ENCODE peak calls at places on chromosomes 2 and 18, in five cellular contexts. B, S, P, V and L are unnamed samples.

GRCh38 chr18:8990276-8991031 is 112.0 kb upstream of the NDUFV2 start:
- DNase-seq in B (peak; percentile 97), S (peak; percentile 90), P (peak; percentile 78), V (no peak), L (no peak)

GRCh38 chr2:20728114-20728758 is 61.3 kb downstream of the GDF7 start:
- DNase-seq in B (peak; percentile 73), S (no peak), P (no peak), V (peak; percentile 45), L (no peak)

GRCh38 chr2:9149388-9149660 is 57.3 kb upstream of the ASAP2 start:
- DNase-seq in B (no peak), S (no peak), P (no peak), V (no peak), L (no peak)

GRCh38 chr2:238895901-238896600 is 48.2 kb downstream of the TWIST2 start:
- DNase-seq in B (no peak), S (peak; percentile 21), P (no peak), V (peak; percentile 55), L (no peak)

GRCh38 chr2:66414896-66415295 is 20.0 kb upstream of the MEIS1 start:
- DNase-seq in B (no peak), S (no peak), P (no peak), V (no peak), L (no peak)

GRCh38 chr2:131016826-131017596 is 76.2 kb downstream of the FAM168B start:
- DNase-seq in B (no peak), S (no peak), P (no peak), V (peak; percentile 35), L (no peak)

GRCh38 chr2:237859533-237860272 is at the start of gene RAMP1:
- DNase-seq in B (no peak), S (peak; percentile 66), P (peak; percentile 57), V (no peak), L (no peak)

GRCh38 chr2:173858297-173858731 is 106.9 kb downstream of the SP3 start:
- DNase-seq in B (no peak), S (no peak), P (no peak), V (no peak), L (no peak)

GRCh38 chr18:29078272-29078671 is 901.3 kb upstream of the CDH2 start:
- DNase-seq in B (no peak), S (no peak), P (no peak), V (no peak), L (no peak)

GRCh38 chr2:69565431-69565839 is 78.1 kb downstream of the AAK1 start:
- DNase-seq in B (peak; percentile 54), S (peak; percentile 49), P (peak; percentile 60), V (no peak), L (peak; percentile 57)

GRCh38 chr2:211454684-211455083 is 898.3 kb downstream of the CPS1 start:
- DNase-seq in B (no peak), S (no peak), P (no peak), V (no peak), L (no peak)

GRCh38 chr2:29063056-29063455 is 11.3 kb downstream of the PCARE start:
- DNase-seq in B (peak; percentile 59), S (peak; percentile 80), P (peak; percentile 63), V (no peak), L (peak; percentile 43)

GRCh38 chr2:3692375-3692774 is 11.0 kb upstream of the DCDC2C start:
- DNase-seq in B (no peak), S (no peak), P (no peak), V (peak; percentile 32), L (no peak)

GRCh38 chr2:206422493-206422892 is 20.8 kb upstream of the ADAM23 start:
- DNase-seq in B (no peak), S (no peak), P (no peak), V (peak; percentile 54), L (no peak)
- H3K27ac ChIP-seq in B (no peak overlapping the region), S (no peak overlapping the region), P (no peak overlapping the region), V (no peak overlapping the region), L (no peak overlapping the region)

GRCh38 chr2:109612991-109613921 is 510 bp downstream of the SEPTIN10 start:
- DNase-seq in B (peak; percentile 72), S (peak; percentile 67), P (peak; percentile 47), V (peak; percentile 20), L (peak; percentile 49)
- H3K4me3 ChIP-seq in B (peak overlapping the region; percentile 65), S (peak overlapping the region; percentile 75), P (peak overlapping the region; percentile 55), V (peak overlapping the region; percentile 81), L (peak overlapping the region; percentile 69)

GRCh38 chr2:233463586-233463985 is 103.0 kb downstream of the USP40 start:
- DNase-seq in B (no peak), S (no peak), P (no peak), V (no peak), L (no peak)
- H3K36me3 ChIP-seq in B (peaks cover 40% of the 10 kb centered on the region), S (no peaks in the 10 kb centered on the region), P (no peaks in the 10 kb centered on the region), V (peaks cover 15% of the 10 kb centered on the region), L (peaks cover 64% of the 10 kb centered on the region)

GRCh38 chr18:10231220-10231619 is 223.2 kb upstream of the APCDD1 start:
- DNase-seq in B (no peak), S (no peak), P (no peak), V (no peak), L (no peak)

GRCh38 chr18:10232062-10232461 is 222.4 kb upstream of the APCDD1 start:
- DNase-seq in B (no peak), S (no peak), P (no peak), V (no peak), L (no peak)

GRCh38 chr18:10226971-10227370 is 227.5 kb upstream of the APCDD1 start:
- DNase-seq in B (no peak), S (no peak), P (no peak), V (no peak), L (no peak)

GRCh38 chr18:10228380-10228779 is 226.1 kb upstream of the APCDD1 start:
- DNase-seq in B (no peak), S (no peak), P (no peak), V (no peak), L (no peak)

GRCh38 chr18:10230072-10230471 is 224.4 kb upstream of the APCDD1 start:
- DNase-seq in B (no peak), S (no peak), P (no peak), V (peak; percentile 91), L (no peak)
- H3K27ac ChIP-seq in B (no peak overlapping the region), S (no peak overlapping the region), P (no peak overlapping the region), V (no peak overlapping the region), L (no peak overlapping the region)

DNA sequence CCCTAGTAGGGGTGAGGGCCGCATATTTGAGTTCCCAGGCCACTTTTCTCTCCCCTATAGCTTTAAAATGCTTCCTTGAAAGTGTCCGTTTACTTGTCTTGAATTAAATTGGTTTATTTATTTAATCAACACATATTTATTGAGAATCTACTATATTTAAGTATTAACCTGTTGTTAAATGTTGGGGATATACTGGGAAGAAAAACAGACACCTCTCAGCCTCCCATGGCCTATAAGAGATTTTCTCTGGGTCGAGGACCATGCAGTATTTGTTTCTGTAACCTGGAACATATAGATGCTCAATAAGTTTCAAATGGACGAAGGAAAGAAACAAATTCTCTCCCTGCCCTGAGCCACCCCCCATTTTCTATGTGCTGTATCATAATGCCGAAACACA is 98.6 kb downstream of the INSIG2 start:
- DNase-seq in B (no peak), S (no peak), P (no peak), V (no peak), L (no peak)
- H3K4me3 ChIP-seq in B (peak overlapping the region; percentile 53), S (peak overlapping the region; percentile 51), P (no peak overlapping the region), V (no peak overlapping the region), L (no peak overlapping the region)

GRCh38 chr2:200448460-200448859 is 61.4 kb downstream of the KCTD18 start:
- DNase-seq in B (no peak), S (no peak), P (no peak), V (no peak), L (no peak)
- H3K36me3 ChIP-seq in B (peaks cover 8% of the 10 kb centered on the region), S (no peaks in the 10 kb centered on the region), P (no peaks in the 10 kb centered on the region), V (peaks cover 9% of the 10 kb centered on the region), L (peaks cover 6% of the 10 kb centered on the region)